ENCODE peak calls at places on chromosomes 7 and 10, in four cellular contexts. Y, U, B and X are unnamed samples.

GRCh38 chr7:27910341-27910740 is 170.4 kb downstream of the TAX1BP1 start:
- DNase-seq in Y (no peak), U (no peak), B (no peak), X (no peak)

GRCh38 chr10:25815236-25815635 is 118.8 kb upstream of the MYO3A start:
- DNase-seq in Y (no peak), U (no peak), B (no peak), X (no peak)

GRCh38 chr10:132708441-132708840 is 77.5 kb downstream of the NKX6-2 start:
- DNase-seq in Y (no peak), U (no peak), B (no peak), X (no peak)

GRCh38 chr7:107879400-107880035 is 11.5 kb upstream of the DLD start:
- DNase-seq in Y (no peak), U (peak; percentile 81), B (peak; percentile 64), X (peak; percentile 63)

GRCh38 chr10:60446855-60447254 is 57.2 kb upstream of the ANK3 start:
- DNase-seq in Y (no peak), U (no peak), B (no peak), X (no peak)

GRCh38 chr7:24911213-24911603 is 68.8 kb downstream of the OSBPL3 start:
- DNase-seq in Y (no peak), U (no peak), B (no peak), X (no peak)

GRCh38 chr7:20597339-20597738 is 18.1 kb upstream of the ABCB5 start:
- DNase-seq in Y (no peak), U (no peak), B (no peak), X (no peak)

GRCh38 chr10:15879058-15879457 is 18.8 kb upstream of the MINDY3 start:
- DNase-seq in Y (no peak), U (peak; percentile 38), B (peak; percentile 39), X (peak; percentile 50)